ENCODE peak calls at places on chromosomes 3 and 15, in five cellular contexts. One of them, this sample, is unnamed.

GRCh38 chr3:190116551-190117067 is 4.1 kb downstream of the P3H2 start:
- DNase-seq in H1: no peak
- DNase-seq in trophoblast cell: peak
- DNase-seq in neuronal stem cell: no peak
- DNase-seq in H9: no peak
- DNase-seq in this sample: no peak

GRCh38 chr3:127216415-127217261 is 23.7 kb downstream of the PRR23E start:
- DNase-seq in H9: no peak
- DNase-seq in neuronal stem cell: no peak
- DNase-seq in trophoblast cell: no peak
- DNase-seq in H1: no peak
- DNase-seq in this sample: no peak

GRCh38 chr15:67091073-67091965 is 25.9 kb downstream of the SMAD3 start:
- DNase-seq in H9: no peak
- DNase-seq in H1: no peak
- DNase-seq in trophoblast cell: no peak
- DNase-seq in neuronal stem cell: no peak
- DNase-seq in this sample: peak

GRCh38 chr15:90232196-90232595 is 1.5 kb downstream of the CIB1 start:
- DNase-seq in H1: no peak
- DNase-seq in neuronal stem cell: no peak
- DNase-seq in H9: no peak
- DNase-seq in trophoblast cell: no peak
- DNase-seq in this sample: peak

GRCh38 chr15:90953947-90954711 is 555 bp upstream of the RCCD1 start:
- DNase-seq in H1: no peak
- DNase-seq in H9: no peak
- DNase-seq in trophoblast cell: no peak
- DNase-seq in neuronal stem cell: no peak
- DNase-seq in this sample: no peak

GRCh38 chr3:143358793-143359491 is 239.4 kb downstream of the CHST2 start:
- DNase-seq in trophoblast cell: no peak
- DNase-seq in H9: no peak
- DNase-seq in H1: no peak
- DNase-seq in neuronal stem cell: no peak
- DNase-seq in this sample: no peak

GRCh38 chr3:178439504-178439903 is 96.7 kb upstream of the KCNMB2 start:
- DNase-seq in trophoblast cell: no peak
- DNase-seq in H1: no peak
- DNase-seq in neuronal stem cell: no peak
- DNase-seq in H9: no peak
- DNase-seq in this sample: peak

GRCh38 chr15:37375529-37375928 is 275.2 kb upstream of the MEIS2 start:
- DNase-seq in trophoblast cell: no peak
- DNase-seq in H9: no peak
- DNase-seq in H1: no peak
- DNase-seq in neuronal stem cell: no peak
- DNase-seq in this sample: no peak

GRCh38 chr3:69997486-69998307 is 1.8 kb upstream of the SAMMSON start:
- DNase-seq in H1: no peak
- DNase-seq in trophoblast cell: no peak
- DNase-seq in neuronal stem cell: no peak
- DNase-seq in H9: no peak
- DNase-seq in this sample: peak

GRCh38 chr3:115476472-115476871 is 146.8 kb upstream of the GAP43 start:
- DNase-seq in H9: no peak
- DNase-seq in trophoblast cell: no peak
- DNase-seq in neuronal stem cell: no peak
- DNase-seq in H1: no peak
- DNase-seq in this sample: no peak

GRCh38 chr3:196631655-196632032 is 7.8 kb upstream of the NRROS start:
- DNase-seq in H9: no peak
- DNase-seq in trophoblast cell: no peak
- DNase-seq in neuronal stem cell: no peak
- DNase-seq in H1: no peak
- DNase-seq in this sample: no peak

GRCh38 chr3:50170689-50171088 is 15.6 kb downstream of the SEMA3F start:
- DNase-seq in neuronal stem cell: no peak
- DNase-seq in H1: no peak
- DNase-seq in H9: no peak
- DNase-seq in trophoblast cell: no peak
- DNase-seq in this sample: peak

GRCh38 chr3:36373084-36373483 is 7.2 kb upstream of the STAC start:
- DNase-seq in neuronal stem cell: no peak
- DNase-seq in H1: no peak
- DNase-seq in H9: no peak
- DNase-seq in trophoblast cell: no peak
- DNase-seq in this sample: peak

GRCh38 chr15:63444607-63445006 is 59.8 kb upstream of the USP3 start:
- DNase-seq in H1: no peak
- DNase-seq in neuronal stem cell: no peak
- DNase-seq in H9: no peak
- DNase-seq in trophoblast cell: no peak
- DNase-seq in this sample: no peak

GRCh38 chr3:115375362-115375761 is 228.3 kb upstream of the ZBTB20 start:
- DNase-seq in H9: no peak
- DNase-seq in trophoblast cell: no peak
- DNase-seq in H1: no peak
- DNase-seq in neuronal stem cell: no peak
- DNase-seq in this sample: no peak

GRCh38 chr3:13206799-13207577 is 133.8 kb upstream of the IQSEC1 start:
- DNase-seq in H9: no peak
- DNase-seq in trophoblast cell: no peak
- DNase-seq in neuronal stem cell: no peak
- DNase-seq in H1: no peak
- DNase-seq in this sample: no peak

GRCh38 chr3:96354106-96354505 is 460.3 kb upstream of the EPHA6 start:
- DNase-seq in trophoblast cell: no peak
- DNase-seq in neuronal stem cell: no peak
- DNase-seq in H1: no peak
- DNase-seq in H9: no peak
- DNase-seq in this sample: no peak

GRCh38 chr15:73078722-73079121 is 26.5 kb downstream of the NEO1 start:
- DNase-seq in neuronal stem cell: no peak
- DNase-seq in trophoblast cell: peak
- DNase-seq in H9: no peak
- DNase-seq in H1: no peak
- DNase-seq in this sample: peak

GRCh38 chr3:46354478-46354877 is 567 bp downstream of the CCR2 start:
- DNase-seq in neuronal stem cell: no peak
- DNase-seq in H9: no peak
- DNase-seq in trophoblast cell: no peak
- DNase-seq in H1: no peak
- DNase-seq in this sample: no peak

GRCh38 chr3:129128357-129129155 is 7.0 kb upstream of the RAB43 start:
- DNase-seq in neuronal stem cell: no peak
- DNase-seq in H1: no peak
- DNase-seq in H9: no peak
- DNase-seq in trophoblast cell: no peak
- DNase-seq in this sample: no peak

GRCh38 chr3:175266993-175267960 is 408.1 kb downstream of the NAALADL2 start:
- DNase-seq in neuronal stem cell: no peak
- DNase-seq in trophoblast cell: no peak
- DNase-seq in H1: no peak
- DNase-seq in H9: no peak
- DNase-seq in this sample: peak

GRCh38 chr15:68586274-68586961 is 7.6 kb downstream of the CORO2B start:
- DNase-seq in neuronal stem cell: no peak
- DNase-seq in H1: no peak
- DNase-seq in H9: no peak
- DNase-seq in trophoblast cell: no peak
- DNase-seq in this sample: peak

GRCh38 chr3:87674397-87675161 is 384.2 kb downstream of the CGGBP1 start:
- DNase-seq in H1: no peak
- DNase-seq in H9: no peak
- DNase-seq in neuronal stem cell: no peak
- DNase-seq in trophoblast cell: no peak
- DNase-seq in this sample: no peak

GRCh38 chr3:38168151-38168987 is 3.0 kb downstream of the OXSR1 start:
- DNase-seq in H1: no peak
- DNase-seq in neuronal stem cell: no peak
- DNase-seq in trophoblast cell: no peak
- DNase-seq in H9: no peak
- DNase-seq in this sample: peak

GRCh38 chr15:40591310-40591845 is 2.7 kb upstream of the KNL1 start:
- DNase-seq in neuronal stem cell: no peak
- DNase-seq in trophoblast cell: no peak
- DNase-seq in H9: peak
- DNase-seq in H1: no peak
- DNase-seq in this sample: no peak

GRCh38 chr15:40595219-40595618 is 1.2 kb downstream of the KNL1 start:
- DNase-seq in H1: no peak
- DNase-seq in H9: no peak
- DNase-seq in neuronal stem cell: no peak
- DNase-seq in trophoblast cell: no peak
- DNase-seq in this sample: no peak

GRCh38 chr15:40593588-40594428 is at the start of gene KNL1:
- DNase-seq in trophoblast cell: peak
- DNase-seq in neuronal stem cell: peak
- DNase-seq in H9: peak
- DNase-seq in H1: peak
- DNase-seq in this sample: peak

GRCh38 chr15:40594429-40594836 is 384 bp downstream of the KNL1 start:
- DNase-seq in neuronal stem cell: no peak
- DNase-seq in trophoblast cell: peak
- DNase-seq in H9: peak
- DNase-seq in H1: peak
- DNase-seq in this sample: peak

DNA sequence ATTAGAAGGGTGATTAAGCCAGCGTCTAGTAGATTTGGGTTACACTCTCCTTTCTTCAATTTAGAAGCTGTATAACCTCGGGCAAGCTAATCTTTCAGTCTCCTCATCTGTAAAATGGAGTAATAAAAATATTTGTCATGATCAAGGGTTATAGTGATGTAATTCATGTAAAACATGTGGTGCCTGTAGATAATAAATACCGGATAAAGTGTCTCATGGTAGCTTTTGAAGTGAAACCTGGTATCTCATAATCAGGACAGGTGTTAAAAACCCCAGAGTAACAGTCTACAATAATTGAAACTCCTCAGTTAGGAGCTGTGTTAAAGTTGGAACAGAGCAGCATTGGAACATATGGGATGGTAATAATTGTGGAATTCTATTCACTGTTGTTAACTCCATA is 919 bp upstream of the KNL1 start:
- DNase-seq in H9: no peak
- DNase-seq in neuronal stem cell: no peak
- DNase-seq in H1: no peak
- DNase-seq in trophoblast cell: no peak
- DNase-seq in this sample: no peak
- H3K23ac ChIP-seq in H9: no peak
- H3K23ac ChIP-seq in neuronal stem cell: no peak
- H3K23ac ChIP-seq in H1: no peak
- H3K23ac ChIP-seq in trophoblast cell: no peak
- H3K23ac ChIP-seq in this sample: no peak

GRCh38 chr3:161420746-161421145 is 49.4 kb upstream of the SPTSSB start:
- DNase-seq in trophoblast cell: no peak
- DNase-seq in H9: peak
- DNase-seq in neuronal stem cell: peak
- DNase-seq in H1: peak
- DNase-seq in this sample: peak

GRCh38 chr3:161422171-161422693 is 50.9 kb upstream of the SPTSSB start:
- DNase-seq in H1: no peak
- DNase-seq in neuronal stem cell: no peak
- DNase-seq in trophoblast cell: no peak
- DNase-seq in H9: no peak
- DNase-seq in this sample: peak

GRCh38 chr3:161423911-161424522 is 52.7 kb upstream of the SPTSSB start:
- DNase-seq in H1: no peak
- DNase-seq in trophoblast cell: no peak
- DNase-seq in neuronal stem cell: peak
- DNase-seq in H9: no peak
- DNase-seq in this sample: peak

GRCh38 chr3:161415506-161416231 is 44.4 kb upstream of the SPTSSB start:
- DNase-seq in neuronal stem cell: no peak
- DNase-seq in H1: no peak
- DNase-seq in H9: no peak
- DNase-seq in trophoblast cell: no peak
- DNase-seq in this sample: peak

GRCh38 chr3:161419555-161420333 is 48.4 kb upstream of the SPTSSB start:
- DNase-seq in trophoblast cell: no peak
- DNase-seq in H1: no peak
- DNase-seq in H9: no peak
- DNase-seq in neuronal stem cell: no peak
- DNase-seq in this sample: no peak
- H3K14ac ChIP-seq in trophoblast cell: peak
- H3K14ac ChIP-seq in H1: no peak
- H3K14ac ChIP-seq in H9: no peak
- H3K14ac ChIP-seq in neuronal stem cell: no peak
- H3K14ac ChIP-seq in this sample: no peak

DNA sequence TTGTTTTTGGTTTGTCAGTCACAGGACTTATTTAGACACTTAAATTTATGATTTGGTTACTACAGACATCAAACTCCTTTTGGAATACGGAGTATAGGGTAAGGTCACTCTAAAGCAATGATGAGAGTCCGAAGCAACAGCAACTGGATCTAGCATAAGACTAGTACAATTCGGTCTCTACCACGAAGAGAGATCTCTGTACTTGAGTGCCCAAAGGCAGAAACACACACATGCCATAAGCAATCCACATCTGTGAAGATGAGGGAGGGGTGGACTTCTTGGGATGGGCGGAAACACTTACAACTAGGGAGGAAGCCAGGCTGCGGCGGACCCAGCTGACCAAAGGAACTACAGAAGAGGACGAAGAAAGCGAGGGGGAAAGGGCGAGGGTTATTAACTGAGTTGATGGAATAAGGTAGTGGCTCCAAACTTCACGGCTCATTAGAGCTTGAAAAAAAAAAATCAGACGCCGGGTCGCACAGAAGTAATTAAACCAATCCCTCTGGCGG is 595 bp downstream of the DPH6 start:
- DNase-seq in H1: no peak
- DNase-seq in H9: peak
- DNase-seq in neuronal stem cell: no peak
- DNase-seq in trophoblast cell: peak
- DNase-seq in this sample: no peak
- H3K23ac ChIP-seq in H1: no peak
- H3K23ac ChIP-seq in H9: no peak
- H3K23ac ChIP-seq in neuronal stem cell: no peak
- H3K23ac ChIP-seq in trophoblast cell: no peak
- H3K23ac ChIP-seq in this sample: no peak

GRCh38 chr3:52454938-52455282 is 494 bp upstream of the NISCH start:
- DNase-seq in trophoblast cell: no peak
- DNase-seq in neuronal stem cell: no peak
- DNase-seq in H1: no peak
- DNase-seq in H9: no peak
- DNase-seq in this sample: no peak

GRCh38 chr3:52452126-52452525 is 1.7 kb downstream of the TNNC1 start:
- DNase-seq in H1: no peak
- DNase-seq in neuronal stem cell: no peak
- DNase-seq in trophoblast cell: no peak
- DNase-seq in H9: peak
- DNase-seq in this sample: no peak

GRCh38 chr3:52454235-52454937 is 545 bp upstream of the TNNC1 start:
- DNase-seq in trophoblast cell: no peak
- DNase-seq in H1: no peak
- DNase-seq in H9: peak
- DNase-seq in neuronal stem cell: no peak
- DNase-seq in this sample: no peak

GRCh38 chr3:52452570-52453221 is 1.1 kb downstream of the TNNC1 start:
- DNase-seq in trophoblast cell: no peak
- DNase-seq in neuronal stem cell: no peak
- DNase-seq in H9: peak
- DNase-seq in H1: no peak
- DNase-seq in this sample: no peak

GRCh38 chr3:52453496-52454234 is at the start of gene TNNC1:
- DNase-seq in H1: no peak
- DNase-seq in neuronal stem cell: no peak
- DNase-seq in H9: peak
- DNase-seq in trophoblast cell: no peak
- DNase-seq in this sample: no peak
- H3K14ac ChIP-seq in H1: no peak
- H3K14ac ChIP-seq in neuronal stem cell: no peak
- H3K14ac ChIP-seq in H9: no peak
- H3K14ac ChIP-seq in trophoblast cell: no peak
- H3K14ac ChIP-seq in this sample: no peak

This sample was measured in mesenchymal stem cell.